ENCODE peak calls at places on chromosomes 7 and 10, in ten cellular contexts. One of them, this sample, is unnamed.

GRCh38 chr7:1536768-1537630 is 6.5 kb downstream of the MAFK start:
- DNase-seq in PC-9: peak; percentile 95
- DNase-seq in CD4-positive, alpha-beta T cell: no peak
- DNase-seq in foreskin fibroblast: peak; percentile 99
- DNase-seq in retinal pigment epithelial cell: peak; percentile 96
- DNase-seq in adrenal gland: peak; percentile 97
- DNase-seq in heart left ventricle: peak; percentile 96
- DNase-seq in tibial artery: peak; percentile 97
- DNase-seq in fibroblast of pulmonary artery: peak; percentile 99
- DNase-seq in HFFc6: peak; percentile 98
- DNase-seq in this sample: peak; percentile 98

GRCh38 chr7:40758590-40758989 is 623.8 kb downstream of the SUGCT start:
- DNase-seq in PC-9: no peak
- DNase-seq in heart left ventricle: no peak
- DNase-seq in retinal pigment epithelial cell: no peak
- DNase-seq in HFFc6: no peak
- DNase-seq in adrenal gland: peak; percentile 33
- DNase-seq in CD4-positive, alpha-beta T cell: no peak
- DNase-seq in fibroblast of pulmonary artery: no peak
- DNase-seq in foreskin fibroblast: no peak
- DNase-seq in tibial artery: no peak
- DNase-seq in this sample: no peak

GRCh38 chr7:28358423-28358868 is 53.9 kb upstream of the CREB5 start:
- DNase-seq in HFFc6: peak; percentile 97
- DNase-seq in PC-9: peak; percentile 87
- DNase-seq in fibroblast of pulmonary artery: peak; percentile 81
- DNase-seq in retinal pigment epithelial cell: peak; percentile 70
- DNase-seq in foreskin fibroblast: peak; percentile 99
- DNase-seq in CD4-positive, alpha-beta T cell: no peak
- DNase-seq in tibial artery: no peak
- DNase-seq in heart left ventricle: no peak
- DNase-seq in adrenal gland: no peak
- DNase-seq in this sample: no peak

GRCh38 chr10:110638319-110638718 is 5.8 kb upstream of the RBM20 start:
- DNase-seq in HFFc6: no peak
- DNase-seq in CD4-positive, alpha-beta T cell: no peak
- DNase-seq in heart left ventricle: no peak
- DNase-seq in tibial artery: no peak
- DNase-seq in foreskin fibroblast: no peak
- DNase-seq in fibroblast of pulmonary artery: no peak
- DNase-seq in retinal pigment epithelial cell: no peak
- DNase-seq in adrenal gland: no peak
- DNase-seq in PC-9: no peak
- DNase-seq in this sample: no peak

GRCh38 chr10:23340346-23340745 is 4.3 kb downstream of the C10orf67 start:
- DNase-seq in heart left ventricle: no peak
- DNase-seq in tibial artery: no peak
- DNase-seq in fibroblast of pulmonary artery: no peak
- DNase-seq in adrenal gland: no peak
- DNase-seq in foreskin fibroblast: no peak
- DNase-seq in CD4-positive, alpha-beta T cell: no peak
- DNase-seq in HFFc6: no peak
- DNase-seq in retinal pigment epithelial cell: no peak
- DNase-seq in PC-9: no peak
- DNase-seq in this sample: no peak

GRCh38 chr10:47257396-47258120 is 42.4 kb upstream of the GDF10 start:
- DNase-seq in PC-9: no peak
- DNase-seq in adrenal gland: no peak
- DNase-seq in retinal pigment epithelial cell: no peak
- DNase-seq in tibial artery: no peak
- DNase-seq in CD4-positive, alpha-beta T cell: no peak
- DNase-seq in fibroblast of pulmonary artery: peak; percentile 75
- DNase-seq in HFFc6: no peak
- DNase-seq in foreskin fibroblast: no peak
- DNase-seq in heart left ventricle: no peak
- DNase-seq in this sample: peak; percentile 42

GRCh38 chr7:105224884-105225651 is 163.7 kb downstream of the SRPK2 start:
- DNase-seq in HFFc6: peak; percentile 92
- DNase-seq in heart left ventricle: no peak
- DNase-seq in retinal pigment epithelial cell: peak; percentile 39
- DNase-seq in adrenal gland: peak; percentile 38
- DNase-seq in CD4-positive, alpha-beta T cell: no peak
- DNase-seq in foreskin fibroblast: peak; percentile 93
- DNase-seq in tibial artery: no peak
- DNase-seq in PC-9: peak; percentile 77
- DNase-seq in fibroblast of pulmonary artery: peak; percentile 89
- DNase-seq in this sample: no peak

GRCh38 chr7:139973091-139973490 is 89.7 kb downstream of the PARP12 start:
- DNase-seq in retinal pigment epithelial cell: no peak
- DNase-seq in fibroblast of pulmonary artery: no peak
- DNase-seq in tibial artery: no peak
- DNase-seq in PC-9: no peak
- DNase-seq in foreskin fibroblast: no peak
- DNase-seq in CD4-positive, alpha-beta T cell: no peak
- DNase-seq in HFFc6: no peak
- DNase-seq in adrenal gland: no peak
- DNase-seq in heart left ventricle: no peak
- DNase-seq in this sample: no peak

GRCh38 chr10:124418726-124419501 is at the start of gene OAT:
- DNase-seq in foreskin fibroblast: peak; percentile 98
- DNase-seq in adrenal gland: peak; percentile 95
- DNase-seq in tibial artery: peak; percentile 97
- DNase-seq in heart left ventricle: peak; percentile 97
- DNase-seq in fibroblast of pulmonary artery: peak; percentile 95
- DNase-seq in CD4-positive, alpha-beta T cell: peak; percentile 91
- DNase-seq in PC-9: peak; percentile 87
- DNase-seq in retinal pigment epithelial cell: peak; percentile 72
- DNase-seq in HFFc6: peak; percentile 92
- DNase-seq in this sample: peak; percentile 98

GRCh38 chr10:124419635-124420034 is 912 bp upstream of the OAT start:
- DNase-seq in foreskin fibroblast: no peak
- DNase-seq in tibial artery: peak; percentile 24
- DNase-seq in retinal pigment epithelial cell: no peak
- DNase-seq in PC-9: no peak
- DNase-seq in fibroblast of pulmonary artery: no peak
- DNase-seq in HFFc6: no peak
- DNase-seq in CD4-positive, alpha-beta T cell: no peak
- DNase-seq in heart left ventricle: no peak
- DNase-seq in adrenal gland: no peak
- DNase-seq in this sample: no peak

GRCh38 chr10:124420254-124420653 is 1.5 kb upstream of the OAT start:
- DNase-seq in fibroblast of pulmonary artery: no peak
- DNase-seq in heart left ventricle: no peak
- DNase-seq in PC-9: no peak
- DNase-seq in tibial artery: no peak
- DNase-seq in foreskin fibroblast: no peak
- DNase-seq in HFFc6: no peak
- DNase-seq in adrenal gland: no peak
- DNase-seq in CD4-positive, alpha-beta T cell: no peak
- DNase-seq in retinal pigment epithelial cell: no peak
- DNase-seq in this sample: no peak

GRCh38 chr10:124416733-124417132 is 2.0 kb downstream of the OAT start:
- DNase-seq in PC-9: no peak
- DNase-seq in retinal pigment epithelial cell: no peak
- DNase-seq in tibial artery: no peak
- DNase-seq in fibroblast of pulmonary artery: peak; percentile 65
- DNase-seq in CD4-positive, alpha-beta T cell: no peak
- DNase-seq in HFFc6: no peak
- DNase-seq in foreskin fibroblast: peak; percentile 40
- DNase-seq in adrenal gland: no peak
- DNase-seq in heart left ventricle: no peak
- DNase-seq in this sample: no peak

DNA sequence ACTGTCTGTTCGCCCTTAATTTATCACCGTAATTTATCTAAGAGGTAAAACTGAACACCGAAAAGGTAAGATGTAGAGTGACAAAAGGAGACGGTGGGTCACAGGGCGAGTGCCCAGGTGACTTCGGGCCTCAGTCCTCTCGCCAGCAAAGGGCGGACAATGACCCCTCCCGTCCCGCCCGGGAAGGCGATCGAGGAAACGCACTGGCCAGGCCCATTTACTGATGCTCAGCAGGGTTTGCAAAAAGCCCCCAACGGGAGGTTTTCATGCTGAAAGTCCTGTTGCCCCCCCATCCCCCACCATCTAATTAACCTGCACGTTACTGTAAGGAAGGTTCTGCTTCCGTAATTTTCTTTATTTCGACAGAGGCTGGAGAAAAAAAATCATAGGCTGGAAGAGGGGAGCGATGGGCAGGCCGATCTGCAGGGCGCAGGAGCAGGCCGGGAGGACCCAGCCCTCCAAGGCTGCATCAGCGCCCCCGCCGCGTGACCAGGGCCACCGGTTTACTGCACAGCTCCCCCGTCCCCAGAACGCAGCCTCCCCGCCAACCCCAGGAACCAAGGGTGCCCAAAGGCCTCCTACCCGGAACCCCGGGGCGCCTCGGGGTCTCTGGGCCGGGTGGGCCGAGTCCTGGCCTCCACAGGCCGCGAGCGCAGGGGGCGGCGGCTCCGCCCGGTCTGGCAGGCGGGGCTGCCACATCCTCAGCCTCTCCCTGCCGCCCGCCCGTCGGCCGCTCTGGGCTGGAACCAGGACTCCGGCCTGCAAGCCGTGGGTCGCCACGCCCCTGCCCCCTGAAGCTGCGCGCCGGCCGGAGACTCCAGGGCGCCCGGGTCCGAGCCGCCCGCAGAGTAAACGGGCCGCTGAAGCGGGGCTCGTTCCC is 637 bp downstream of the OAT start:
- DNase-seq in HFFc6: peak; percentile 36
- DNase-seq in retinal pigment epithelial cell: peak; percentile 14
- DNase-seq in CD4-positive, alpha-beta T cell: peak; percentile 19
- DNase-seq in fibroblast of pulmonary artery: peak; percentile 62
- DNase-seq in PC-9: no peak
- DNase-seq in heart left ventricle: peak; percentile 77
- DNase-seq in adrenal gland: peak; percentile 64
- DNase-seq in foreskin fibroblast: peak; percentile 77
- DNase-seq in tibial artery: peak; percentile 49
- DNase-seq in this sample: peak; percentile 88
- TF ChIP-seq CTCF in HFFc6: peak; percentile 43
- TF ChIP-seq CTCF in retinal pigment epithelial cell: no peak
- TF ChIP-seq CTCF in CD4-positive, alpha-beta T cell: no peak
- TF ChIP-seq CTCF in fibroblast of pulmonary artery: peak; percentile 1
- TF ChIP-seq CTCF in PC-9: no peak
- TF ChIP-seq CTCF in heart left ventricle: no peak
- TF ChIP-seq CTCF in adrenal gland: no peak
- TF ChIP-seq CTCF in foreskin fibroblast: no peak
- TF ChIP-seq CTCF in tibial artery: no peak
- TF ChIP-seq CTCF in this sample: peak; percentile 7

DNA sequence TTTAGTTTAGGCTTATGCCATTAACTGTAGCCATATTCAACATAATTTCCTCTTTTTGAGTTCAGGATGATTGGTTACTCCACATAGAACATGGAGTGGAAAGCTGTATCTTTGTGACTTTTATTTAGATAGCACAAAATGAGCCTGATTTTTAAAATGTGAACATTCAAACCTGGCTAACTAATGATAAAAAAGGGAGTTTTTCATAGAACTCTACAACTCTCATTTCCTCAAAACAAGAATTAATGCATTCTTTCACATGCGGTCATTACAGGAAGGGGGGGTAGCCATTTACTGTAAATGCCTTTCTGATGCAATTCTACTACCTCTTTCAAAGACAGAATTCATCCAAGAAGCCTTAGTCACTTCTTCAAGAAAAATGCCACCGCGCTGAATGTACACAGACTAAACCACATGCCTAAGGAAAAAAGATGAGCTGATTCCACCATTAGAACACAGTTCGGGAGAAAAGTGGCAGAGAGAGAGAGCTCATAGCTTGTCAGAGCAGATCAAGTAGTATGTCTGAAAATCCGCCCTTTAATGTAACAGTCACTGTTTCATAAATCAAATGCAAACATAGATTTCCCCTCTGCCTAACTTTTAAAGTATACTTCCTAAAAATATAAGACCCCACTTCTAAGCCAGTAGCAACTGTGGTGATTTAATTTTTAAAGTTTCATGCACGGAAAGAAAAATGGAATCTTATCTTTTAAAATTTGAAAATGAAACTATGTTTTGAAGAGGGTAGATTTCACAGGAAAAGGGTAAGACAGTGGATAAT is 226.4 kb upstream of the KLF14 start:
- DNase-seq in heart left ventricle: no peak
- DNase-seq in PC-9: peak; percentile 97
- DNase-seq in HFFc6: peak; percentile 98
- DNase-seq in fibroblast of pulmonary artery: peak; percentile 98
- DNase-seq in foreskin fibroblast: peak; percentile 97
- DNase-seq in tibial artery: no peak
- DNase-seq in adrenal gland: peak; percentile 31
- DNase-seq in retinal pigment epithelial cell: peak; percentile 91
- DNase-seq in CD4-positive, alpha-beta T cell: peak; percentile 50
- DNase-seq in this sample: no peak
- TF ChIP-seq CTCF in heart left ventricle: no peak
- TF ChIP-seq CTCF in PC-9: peak; percentile 7
- TF ChIP-seq CTCF in HFFc6: peak; percentile 27
- TF ChIP-seq CTCF in fibroblast of pulmonary artery: no peak
- TF ChIP-seq CTCF in foreskin fibroblast: no peak
- TF ChIP-seq CTCF in tibial artery: no peak
- TF ChIP-seq CTCF in adrenal gland: no peak
- TF ChIP-seq CTCF in retinal pigment epithelial cell: no peak
- TF ChIP-seq CTCF in CD4-positive, alpha-beta T cell: no peak
- TF ChIP-seq CTCF in this sample: no peak

GRCh38 chr10:43255644-43256431 is 11.0 kb downstream of the RASGEF1A start:
- DNase-seq in fibroblast of pulmonary artery: peak; percentile 14
- DNase-seq in foreskin fibroblast: peak; percentile 29
- DNase-seq in heart left ventricle: peak; percentile 40
- DNase-seq in HFFc6: no peak
- DNase-seq in retinal pigment epithelial cell: no peak
- DNase-seq in CD4-positive, alpha-beta T cell: no peak
- DNase-seq in PC-9: no peak
- DNase-seq in tibial artery: no peak
- DNase-seq in adrenal gland: peak; percentile 33
- DNase-seq in this sample: peak; percentile 82
- TF ChIP-seq CTCF in fibroblast of pulmonary artery: peak; percentile 46
- TF ChIP-seq CTCF in foreskin fibroblast: peak; percentile 42
- TF ChIP-seq CTCF in heart left ventricle: no peak
- TF ChIP-seq CTCF in HFFc6: peak; percentile 68
- TF ChIP-seq CTCF in retinal pigment epithelial cell: peak; percentile 75
- TF ChIP-seq CTCF in CD4-positive, alpha-beta T cell: peak; percentile 27
- TF ChIP-seq CTCF in PC-9: peak; percentile 70
- TF ChIP-seq CTCF in tibial artery: no peak
- TF ChIP-seq CTCF in adrenal gland: peak; percentile 48
- TF ChIP-seq CTCF in this sample: peak; percentile 43

GRCh38 chr10:60298408-60299389 is 91.0 kb downstream of the ANK3 start:
- DNase-seq in HFFc6: no peak
- DNase-seq in PC-9: no peak
- DNase-seq in CD4-positive, alpha-beta T cell: no peak
- DNase-seq in fibroblast of pulmonary artery: no peak
- DNase-seq in heart left ventricle: no peak
- DNase-seq in tibial artery: no peak
- DNase-seq in adrenal gland: no peak
- DNase-seq in retinal pigment epithelial cell: no peak
- DNase-seq in foreskin fibroblast: no peak
- DNase-seq in this sample: no peak

GRCh38 chr10:60303778-60304177 is 85.9 kb downstream of the ANK3 start:
- DNase-seq in foreskin fibroblast: no peak
- DNase-seq in CD4-positive, alpha-beta T cell: no peak
- DNase-seq in tibial artery: no peak
- DNase-seq in adrenal gland: no peak
- DNase-seq in PC-9: no peak
- DNase-seq in HFFc6: no peak
- DNase-seq in fibroblast of pulmonary artery: no peak
- DNase-seq in heart left ventricle: no peak
- DNase-seq in retinal pigment epithelial cell: no peak
- DNase-seq in this sample: no peak

GRCh38 chr10:60299390-60299778 is 90.3 kb downstream of the ANK3 start:
- DNase-seq in PC-9: no peak
- DNase-seq in HFFc6: no peak
- DNase-seq in foreskin fibroblast: no peak
- DNase-seq in CD4-positive, alpha-beta T cell: no peak
- DNase-seq in tibial artery: no peak
- DNase-seq in adrenal gland: no peak
- DNase-seq in retinal pigment epithelial cell: no peak
- DNase-seq in heart left ventricle: no peak
- DNase-seq in fibroblast of pulmonary artery: no peak
- DNase-seq in this sample: no peak

GRCh38 chr10:60296073-60296472 is 93.6 kb downstream of the ANK3 start:
- DNase-seq in foreskin fibroblast: no peak
- DNase-seq in adrenal gland: no peak
- DNase-seq in retinal pigment epithelial cell: no peak
- DNase-seq in CD4-positive, alpha-beta T cell: no peak
- DNase-seq in tibial artery: no peak
- DNase-seq in PC-9: no peak
- DNase-seq in heart left ventricle: no peak
- DNase-seq in HFFc6: no peak
- DNase-seq in fibroblast of pulmonary artery: peak; percentile 33
- DNase-seq in this sample: no peak

DNA sequence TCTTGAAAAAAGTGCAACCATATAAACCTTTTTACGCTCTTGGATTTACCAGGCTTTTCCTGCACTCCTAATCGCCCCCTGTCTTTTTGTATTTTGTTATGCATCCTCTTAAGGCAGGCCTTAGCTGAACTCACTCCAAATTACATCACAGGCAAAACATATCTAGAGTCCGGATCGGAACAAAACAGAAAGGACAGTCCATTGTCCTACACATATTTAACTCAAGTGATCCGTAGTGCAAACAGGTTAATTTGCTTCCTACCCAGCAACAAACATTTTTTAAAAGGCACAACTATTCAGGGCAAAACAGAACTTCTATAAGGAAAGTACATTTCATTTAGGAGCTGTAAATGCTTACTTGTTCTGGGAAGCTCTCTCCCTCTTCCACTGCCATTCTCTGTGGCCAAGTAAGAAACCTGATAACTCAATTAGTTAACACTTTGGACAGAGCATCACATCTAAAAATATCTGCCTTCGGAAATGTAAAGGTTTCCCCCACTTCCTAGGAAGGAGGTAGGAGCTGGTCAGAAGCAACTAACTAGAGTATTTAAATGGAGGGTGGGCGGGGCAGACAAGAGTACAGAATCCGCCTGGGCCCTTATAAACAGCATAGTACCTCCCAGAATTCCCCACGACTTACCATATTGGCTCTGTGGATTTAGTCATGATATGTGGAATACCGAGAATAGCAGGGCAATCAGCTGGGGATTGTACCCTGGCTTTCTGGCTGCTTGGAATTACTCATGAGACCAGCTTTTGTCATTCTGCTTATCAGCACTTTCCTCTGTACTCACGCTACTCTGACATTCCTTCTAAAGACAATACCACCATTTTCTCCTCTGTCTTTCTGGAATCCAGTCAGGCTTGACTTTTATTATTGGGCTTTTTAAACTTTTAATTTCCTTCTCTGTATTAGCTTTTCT is 89.5 kb downstream of the ANK3 start:
- DNase-seq in tibial artery: no peak
- DNase-seq in HFFc6: no peak
- DNase-seq in fibroblast of pulmonary artery: peak; percentile 98
- DNase-seq in retinal pigment epithelial cell: peak; percentile 72
- DNase-seq in heart left ventricle: no peak
- DNase-seq in CD4-positive, alpha-beta T cell: no peak
- DNase-seq in adrenal gland: no peak
- DNase-seq in PC-9: no peak
- DNase-seq in foreskin fibroblast: no peak
- DNase-seq in this sample: no peak
- TF ChIP-seq CTCF in tibial artery: no peak
- TF ChIP-seq CTCF in HFFc6: no peak
- TF ChIP-seq CTCF in fibroblast of pulmonary artery: peak; percentile 38
- TF ChIP-seq CTCF in retinal pigment epithelial cell: no peak
- TF ChIP-seq CTCF in heart left ventricle: no peak
- TF ChIP-seq CTCF in CD4-positive, alpha-beta T cell: no peak
- TF ChIP-seq CTCF in adrenal gland: no peak
- TF ChIP-seq CTCF in PC-9: no peak
- TF ChIP-seq CTCF in foreskin fibroblast: no peak
- TF ChIP-seq CTCF in this sample: no peak